ENCODE peak calls at places on chromosomes 4 and X, in nine cellular contexts. P is PC-3; B is B cell; V is ureter; J is CD4-positive, CD25-positive, alpha-beta regulatory T cell; U is T-helper 9 cell; W is putamen; G is NCI-H1105 treated with DMSO at 0.1 percent for 48 hours; T is activated T-helper 1 cell treated with anti-CD3 and anti-CD28 coated beads, Interleukin-2, amount 50 U/mL, for 16 hours. S is an unnamed sample.

GRCh38 chr4:184313058-184313709 is 95.5 kb upstream of the ENPP6 start:
- DNase-seq in P (no peak), B (no peak), V (peak; percentile 3), J (no peak), U (no peak), W (no peak), G (no peak), T (no peak), S (no peak)

GRCh38 chr4:165803005-165803404 is 70.0 kb upstream of the TLL1 start:
- DNase-seq in P (no peak), B (no peak), V (no peak), J (no peak), U (no peak), W (no peak), G (no peak), T (no peak), S (no peak)

GRCh38 chr4:769511-769910 is 56.4 kb downstream of the CPLX1 start:
- DNase-seq in P (no peak), B (no peak), V (no peak), J (no peak), U (no peak), W (no peak), G (no peak), T (no peak), S (no peak)

GRCh38 chr4:161143375-161143774 is 1020.4 kb downstream of the FSTL5 start:
- DNase-seq in P (no peak), B (no peak), V (no peak), J (no peak), U (no peak), W (no peak), G (no peak), T (no peak), S (no peak)

GRCh38 chrX:85544609-85545008 is 165.1 kb upstream of the POF1B start:
- DNase-seq in P (peak; percentile 37), B (no peak), V (no peak), J (no peak), U (no peak), W (no peak), G (no peak), T (no peak), S (no peak)

GRCh38 chrX:107676559-107677378 is 48.5 kb downstream of the PRPS1 start:
- DNase-seq in P (peak; percentile 80), B (peak; percentile 49), V (peak; percentile 85), J (peak; percentile 39), U (peak; percentile 35), W (no peak), G (no peak), T (no peak), S (peak; percentile 26)

GRCh38 chrX:17744896-17745523 is 7.7 kb downstream of the SCML1 start:
- DNase-seq in P (peak; percentile 39), B (no peak), V (no peak), J (peak; percentile 16), U (no peak), W (no peak), G (peak; percentile 4), T (no peak), S (no peak)

GRCh38 chrX:130091976-130092522 is 18.2 kb downstream of the ELF4 start:
- DNase-seq in P (no peak), B (peak; percentile 91), V (peak; percentile 70), J (peak; percentile 87), U (peak; percentile 78), W (no peak), G (no peak), T (peak; percentile 64), S (peak; percentile 89)

GRCh38 chr4:87783781-87784180 is 15.6 kb upstream of the IBSP start:
- DNase-seq in P (no peak), B (no peak), V (no peak), J (no peak), U (no peak), W (no peak), G (no peak), T (no peak), S (no peak)

GRCh38 chrX:136112781-136113180 is 34.6 kb upstream of the FHL1 start:
- DNase-seq in P (no peak), B (no peak), V (no peak), J (no peak), U (no peak), W (no peak), G (no peak), T (no peak), S (no peak)

S was measured in CD4-positive, alpha-beta T cell.